ENCODE peak calls at places on chromosomes 11 and 22, in nine cellular contexts. One of them, this sample, is unnamed.

GRCh38 chr22:30556388-30556787 is 9.8 kb upstream of the SEC14L6 start:
- DNase-seq in astrocyte of the hippocampus: no peak
- DNase-seq in stimulated activated CD4-positive, alpha-beta T cell treated with anti-CD3 and anti-CD28 coated beads, Interleukin-15, amount 100 ng/mL, for 48 hours: no peak
- DNase-seq in breast epithelium: no peak
- DNase-seq in NCI-H1092: no peak
- DNase-seq in BE2C: no peak
- DNase-seq in H54: no peak
- DNase-seq in hepatic stellate cell: no peak
- DNase-seq in globus pallidus: no peak
- DNase-seq in this sample: no peak

GRCh38 chr11:70298243-70298915 is 27.9 kb downstream of the PPFIA1 start:
- DNase-seq in astrocyte of the hippocampus: peak; percentile 73
- DNase-seq in stimulated activated CD4-positive, alpha-beta T cell treated with anti-CD3 and anti-CD28 coated beads, Interleukin-15, amount 100 ng/mL, for 48 hours: no peak
- DNase-seq in breast epithelium: no peak
- DNase-seq in NCI-H1092: no peak
- DNase-seq in BE2C: no peak
- DNase-seq in H54: no peak
- DNase-seq in hepatic stellate cell: peak; percentile 47
- DNase-seq in globus pallidus: no peak
- DNase-seq in this sample: no peak

GRCh38 chr11:130166457-130166784 is 6.8 kb downstream of the ST14 start:
- DNase-seq in astrocyte of the hippocampus: peak; percentile 82
- DNase-seq in stimulated activated CD4-positive, alpha-beta T cell treated with anti-CD3 and anti-CD28 coated beads, Interleukin-15, amount 100 ng/mL, for 48 hours: no peak
- DNase-seq in breast epithelium: no peak
- DNase-seq in NCI-H1092: no peak
- DNase-seq in BE2C: peak; percentile 67
- DNase-seq in H54: peak; percentile 94
- DNase-seq in hepatic stellate cell: peak; percentile 97
- DNase-seq in globus pallidus: no peak
- DNase-seq in this sample: no peak

GRCh38 chr11:132234878-132235277 is 864.5 kb downstream of the NTM start:
- DNase-seq in astrocyte of the hippocampus: peak; percentile 82
- DNase-seq in stimulated activated CD4-positive, alpha-beta T cell treated with anti-CD3 and anti-CD28 coated beads, Interleukin-15, amount 100 ng/mL, for 48 hours: no peak
- DNase-seq in breast epithelium: no peak
- DNase-seq in NCI-H1092: no peak
- DNase-seq in BE2C: no peak
- DNase-seq in H54: no peak
- DNase-seq in hepatic stellate cell: peak; percentile 73
- DNase-seq in globus pallidus: no peak
- DNase-seq in this sample: no peak

GRCh38 chr11:67384851-67385366 is 6.9 kb upstream of the RAD9A start:
- DNase-seq in astrocyte of the hippocampus: peak; percentile 94
- DNase-seq in stimulated activated CD4-positive, alpha-beta T cell treated with anti-CD3 and anti-CD28 coated beads, Interleukin-15, amount 100 ng/mL, for 48 hours: no peak
- DNase-seq in breast epithelium: no peak
- DNase-seq in NCI-H1092: no peak
- DNase-seq in BE2C: no peak
- DNase-seq in H54: no peak
- DNase-seq in hepatic stellate cell: no peak
- DNase-seq in globus pallidus: peak; percentile 74
- DNase-seq in this sample: no peak

GRCh38 chr11:31805629-31806185 is 5.4 kb downstream of the PAX6 start:
- DNase-seq in astrocyte of the hippocampus: peak; percentile 90
- DNase-seq in stimulated activated CD4-positive, alpha-beta T cell treated with anti-CD3 and anti-CD28 coated beads, Interleukin-15, amount 100 ng/mL, for 48 hours: no peak
- DNase-seq in breast epithelium: no peak
- DNase-seq in NCI-H1092: no peak
- DNase-seq in BE2C: no peak
- DNase-seq in H54: no peak
- DNase-seq in hepatic stellate cell: no peak
- DNase-seq in globus pallidus: no peak
- DNase-seq in this sample: no peak

GRCh38 chr11:46381836-46382643 is 571 bp downstream of the MDK start:
- DNase-seq in astrocyte of the hippocampus: peak; percentile 70
- DNase-seq in stimulated activated CD4-positive, alpha-beta T cell treated with anti-CD3 and anti-CD28 coated beads, Interleukin-15, amount 100 ng/mL, for 48 hours: no peak
- DNase-seq in breast epithelium: no peak
- DNase-seq in NCI-H1092: no peak
- DNase-seq in BE2C: no peak
- DNase-seq in H54: no peak
- DNase-seq in hepatic stellate cell: peak; percentile 55
- DNase-seq in globus pallidus: no peak
- DNase-seq in this sample: no peak

GRCh38 chr11:7262672-7263071 is 11.0 kb downstream of the SYT9 start:
- DNase-seq in astrocyte of the hippocampus: no peak
- DNase-seq in stimulated activated CD4-positive, alpha-beta T cell treated with anti-CD3 and anti-CD28 coated beads, Interleukin-15, amount 100 ng/mL, for 48 hours: no peak
- DNase-seq in breast epithelium: no peak
- DNase-seq in NCI-H1092: no peak
- DNase-seq in BE2C: no peak
- DNase-seq in H54: no peak
- DNase-seq in hepatic stellate cell: no peak
- DNase-seq in globus pallidus: no peak
- DNase-seq in this sample: no peak

GRCh38 chr11:123438191-123438627 is 8.1 kb downstream of the GRAMD1B start:
- DNase-seq in astrocyte of the hippocampus: no peak
- DNase-seq in stimulated activated CD4-positive, alpha-beta T cell treated with anti-CD3 and anti-CD28 coated beads, Interleukin-15, amount 100 ng/mL, for 48 hours: no peak
- DNase-seq in breast epithelium: no peak
- DNase-seq in NCI-H1092: no peak
- DNase-seq in BE2C: peak; percentile 28
- DNase-seq in H54: no peak
- DNase-seq in hepatic stellate cell: no peak
- DNase-seq in globus pallidus: no peak
- DNase-seq in this sample: no peak

GRCh38 chr11:23976776-23977380 is 520.0 kb upstream of the LUZP2 start:
- DNase-seq in astrocyte of the hippocampus: peak; percentile 51
- DNase-seq in stimulated activated CD4-positive, alpha-beta T cell treated with anti-CD3 and anti-CD28 coated beads, Interleukin-15, amount 100 ng/mL, for 48 hours: no peak
- DNase-seq in breast epithelium: no peak
- DNase-seq in NCI-H1092: no peak
- DNase-seq in BE2C: no peak
- DNase-seq in H54: peak; percentile 5
- DNase-seq in hepatic stellate cell: peak; percentile 20
- DNase-seq in globus pallidus: no peak
- DNase-seq in this sample: no peak

GRCh38 chr11:57379732-57380131 is 1.2 kb downstream of the PRG3 start:
- DNase-seq in astrocyte of the hippocampus: peak; percentile 56
- DNase-seq in stimulated activated CD4-positive, alpha-beta T cell treated with anti-CD3 and anti-CD28 coated beads, Interleukin-15, amount 100 ng/mL, for 48 hours: no peak
- DNase-seq in breast epithelium: no peak
- DNase-seq in NCI-H1092: no peak
- DNase-seq in BE2C: no peak
- DNase-seq in H54: no peak
- DNase-seq in hepatic stellate cell: no peak
- DNase-seq in globus pallidus: no peak
- DNase-seq in this sample: no peak

GRCh38 chr11:59197990-59198389 is 14.7 kb downstream of the MPEG1 start:
- DNase-seq in astrocyte of the hippocampus: peak; percentile 87
- DNase-seq in stimulated activated CD4-positive, alpha-beta T cell treated with anti-CD3 and anti-CD28 coated beads, Interleukin-15, amount 100 ng/mL, for 48 hours: no peak
- DNase-seq in breast epithelium: no peak
- DNase-seq in NCI-H1092: peak; percentile 50
- DNase-seq in BE2C: peak; percentile 66
- DNase-seq in H54: no peak
- DNase-seq in hepatic stellate cell: peak; percentile 86
- DNase-seq in globus pallidus: peak; percentile 79
- DNase-seq in this sample: no peak

GRCh38 chr11:86103808-86104207 is 34.9 kb upstream of the PICALM start:
- DNase-seq in astrocyte of the hippocampus: peak; percentile 13
- DNase-seq in stimulated activated CD4-positive, alpha-beta T cell treated with anti-CD3 and anti-CD28 coated beads, Interleukin-15, amount 100 ng/mL, for 48 hours: no peak
- DNase-seq in breast epithelium: no peak
- DNase-seq in NCI-H1092: no peak
- DNase-seq in BE2C: no peak
- DNase-seq in H54: no peak
- DNase-seq in hepatic stellate cell: no peak
- DNase-seq in globus pallidus: peak; percentile 91
- DNase-seq in this sample: no peak

GRCh38 chr11:70471254-70471653 is 72.9 kb downstream of the CTTN start:
- DNase-seq in astrocyte of the hippocampus: no peak
- DNase-seq in stimulated activated CD4-positive, alpha-beta T cell treated with anti-CD3 and anti-CD28 coated beads, Interleukin-15, amount 100 ng/mL, for 48 hours: no peak
- DNase-seq in breast epithelium: no peak
- DNase-seq in NCI-H1092: no peak
- DNase-seq in BE2C: peak; percentile 51
- DNase-seq in H54: peak; percentile 44
- DNase-seq in hepatic stellate cell: peak; percentile 53
- DNase-seq in globus pallidus: no peak
- DNase-seq in this sample: no peak

GRCh38 chr22:46377566-46378498 is 42.3 kb downstream of the TRMU start:
- DNase-seq in astrocyte of the hippocampus: peak; percentile 83
- DNase-seq in stimulated activated CD4-positive, alpha-beta T cell treated with anti-CD3 and anti-CD28 coated beads, Interleukin-15, amount 100 ng/mL, for 48 hours: no peak
- DNase-seq in breast epithelium: peak; percentile 37
- DNase-seq in NCI-H1092: no peak
- DNase-seq in BE2C: no peak
- DNase-seq in H54: peak; percentile 79
- DNase-seq in hepatic stellate cell: peak; percentile 64
- DNase-seq in globus pallidus: no peak
- DNase-seq in this sample: no peak

GRCh38 chr11:93570759-93571413 is 27.7 kb upstream of the SMCO4 start:
- DNase-seq in astrocyte of the hippocampus: peak; percentile 67
- DNase-seq in stimulated activated CD4-positive, alpha-beta T cell treated with anti-CD3 and anti-CD28 coated beads, Interleukin-15, amount 100 ng/mL, for 48 hours: no peak
- DNase-seq in breast epithelium: no peak
- DNase-seq in NCI-H1092: no peak
- DNase-seq in BE2C: no peak
- DNase-seq in H54: peak; percentile 15
- DNase-seq in hepatic stellate cell: peak; percentile 42
- DNase-seq in globus pallidus: no peak
- DNase-seq in this sample: no peak

GRCh38 chr11:127000291-127000968 is at the start of gene KIRREL3:
- DNase-seq in astrocyte of the hippocampus: peak; percentile 69
- DNase-seq in stimulated activated CD4-positive, alpha-beta T cell treated with anti-CD3 and anti-CD28 coated beads, Interleukin-15, amount 100 ng/mL, for 48 hours: no peak
- DNase-seq in breast epithelium: no peak
- DNase-seq in NCI-H1092: peak; percentile 22
- DNase-seq in BE2C: no peak
- DNase-seq in H54: no peak
- DNase-seq in hepatic stellate cell: peak; percentile 77
- DNase-seq in globus pallidus: peak; percentile 80
- DNase-seq in this sample: no peak

GRCh38 chr22:35534091-35534490 is 6.5 kb upstream of the RASD2 start:
- DNase-seq in astrocyte of the hippocampus: no peak
- DNase-seq in stimulated activated CD4-positive, alpha-beta T cell treated with anti-CD3 and anti-CD28 coated beads, Interleukin-15, amount 100 ng/mL, for 48 hours: no peak
- DNase-seq in breast epithelium: no peak
- DNase-seq in NCI-H1092: no peak
- DNase-seq in BE2C: no peak
- DNase-seq in H54: no peak
- DNase-seq in hepatic stellate cell: no peak
- DNase-seq in globus pallidus: no peak
- DNase-seq in this sample: no peak

GRCh38 chr11:86719781-86720463 is 47.5 kb upstream of the ME3 start:
- DNase-seq in astrocyte of the hippocampus: peak; percentile 91
- DNase-seq in stimulated activated CD4-positive, alpha-beta T cell treated with anti-CD3 and anti-CD28 coated beads, Interleukin-15, amount 100 ng/mL, for 48 hours: no peak
- DNase-seq in breast epithelium: no peak
- DNase-seq in NCI-H1092: no peak
- DNase-seq in BE2C: no peak
- DNase-seq in H54: no peak
- DNase-seq in hepatic stellate cell: peak; percentile 53
- DNase-seq in globus pallidus: no peak
- DNase-seq in this sample: no peak

GRCh38 chr11:13118691-13119090 is 109.6 kb downstream of the RASSF10 start:
- DNase-seq in astrocyte of the hippocampus: no peak
- DNase-seq in stimulated activated CD4-positive, alpha-beta T cell treated with anti-CD3 and anti-CD28 coated beads, Interleukin-15, amount 100 ng/mL, for 48 hours: no peak
- DNase-seq in breast epithelium: no peak
- DNase-seq in NCI-H1092: no peak
- DNase-seq in BE2C: no peak
- DNase-seq in H54: no peak
- DNase-seq in hepatic stellate cell: no peak
- DNase-seq in globus pallidus: no peak
- DNase-seq in this sample: no peak

GRCh38 chr22:20205964-20206708 is 55.3 kb upstream of the CCDC188 start:
- DNase-seq in astrocyte of the hippocampus: no peak
- DNase-seq in stimulated activated CD4-positive, alpha-beta T cell treated with anti-CD3 and anti-CD28 coated beads, Interleukin-15, amount 100 ng/mL, for 48 hours: peak; percentile 36
- DNase-seq in breast epithelium: peak; percentile 45
- DNase-seq in NCI-H1092: no peak
- DNase-seq in BE2C: no peak
- DNase-seq in H54: peak; percentile 54
- DNase-seq in hepatic stellate cell: peak; percentile 77
- DNase-seq in globus pallidus: peak; percentile 16
- DNase-seq in this sample: peak; percentile 33

GRCh38 chr11:125451400-125452124 is 44.5 kb downstream of the FEZ1 start:
- DNase-seq in astrocyte of the hippocampus: peak; percentile 79
- DNase-seq in stimulated activated CD4-positive, alpha-beta T cell treated with anti-CD3 and anti-CD28 coated beads, Interleukin-15, amount 100 ng/mL, for 48 hours: no peak
- DNase-seq in breast epithelium: no peak
- DNase-seq in NCI-H1092: peak; percentile 28
- DNase-seq in BE2C: peak; percentile 61
- DNase-seq in H54: peak; percentile 36
- DNase-seq in hepatic stellate cell: peak; percentile 62
- DNase-seq in globus pallidus: peak; percentile 97
- DNase-seq in this sample: no peak

GRCh38 chr11:13668957-13669521 is 571 bp downstream of the FAR1 start:
- DNase-seq in astrocyte of the hippocampus: peak; percentile 56
- DNase-seq in stimulated activated CD4-positive, alpha-beta T cell treated with anti-CD3 and anti-CD28 coated beads, Interleukin-15, amount 100 ng/mL, for 48 hours: peak; percentile 27
- DNase-seq in breast epithelium: no peak
- DNase-seq in NCI-H1092: no peak
- DNase-seq in BE2C: peak; percentile 21
- DNase-seq in H54: peak; percentile 27
- DNase-seq in hepatic stellate cell: peak; percentile 21
- DNase-seq in globus pallidus: no peak
- DNase-seq in this sample: no peak

GRCh38 chr22:44661659-44662569 is 40.1 kb upstream of the PRR5 start:
- DNase-seq in astrocyte of the hippocampus: no peak
- DNase-seq in stimulated activated CD4-positive, alpha-beta T cell treated with anti-CD3 and anti-CD28 coated beads, Interleukin-15, amount 100 ng/mL, for 48 hours: no peak
- DNase-seq in breast epithelium: no peak
- DNase-seq in NCI-H1092: no peak
- DNase-seq in BE2C: no peak
- DNase-seq in H54: no peak
- DNase-seq in hepatic stellate cell: no peak
- DNase-seq in globus pallidus: no peak
- DNase-seq in this sample: no peak

GRCh38 chr22:24536089-24536488 is 18.8 kb downstream of the GUCD1 start:
- DNase-seq in astrocyte of the hippocampus: no peak
- DNase-seq in stimulated activated CD4-positive, alpha-beta T cell treated with anti-CD3 and anti-CD28 coated beads, Interleukin-15, amount 100 ng/mL, for 48 hours: no peak
- DNase-seq in breast epithelium: no peak
- DNase-seq in NCI-H1092: no peak
- DNase-seq in BE2C: no peak
- DNase-seq in H54: no peak
- DNase-seq in hepatic stellate cell: no peak
- DNase-seq in globus pallidus: no peak
- DNase-seq in this sample: no peak

GRCh38 chr11:15198284-15198683 is 83.6 kb downstream of the INSC start:
- DNase-seq in astrocyte of the hippocampus: no peak
- DNase-seq in stimulated activated CD4-positive, alpha-beta T cell treated with anti-CD3 and anti-CD28 coated beads, Interleukin-15, amount 100 ng/mL, for 48 hours: no peak
- DNase-seq in breast epithelium: no peak
- DNase-seq in NCI-H1092: no peak
- DNase-seq in BE2C: no peak
- DNase-seq in H54: no peak
- DNase-seq in hepatic stellate cell: no peak
- DNase-seq in globus pallidus: no peak
- DNase-seq in this sample: no peak

GRCh38 chr11:2687782-2688191 is 12.0 kb downstream of the KCNQ1OT1 start:
- DNase-seq in astrocyte of the hippocampus: no peak
- DNase-seq in stimulated activated CD4-positive, alpha-beta T cell treated with anti-CD3 and anti-CD28 coated beads, Interleukin-15, amount 100 ng/mL, for 48 hours: no peak
- DNase-seq in breast epithelium: no peak
- DNase-seq in NCI-H1092: no peak
- DNase-seq in BE2C: no peak
- DNase-seq in H54: no peak
- DNase-seq in hepatic stellate cell: no peak
- DNase-seq in globus pallidus: no peak
- DNase-seq in this sample: no peak

GRCh38 chr11:118610773-118611432 is 3.5 kb downstream of the PHLDB1 start:
- DNase-seq in astrocyte of the hippocampus: peak; percentile 87
- DNase-seq in stimulated activated CD4-positive, alpha-beta T cell treated with anti-CD3 and anti-CD28 coated beads, Interleukin-15, amount 100 ng/mL, for 48 hours: peak; percentile 64
- DNase-seq in breast epithelium: peak; percentile 86
- DNase-seq in NCI-H1092: peak; percentile 62
- DNase-seq in BE2C: no peak
- DNase-seq in H54: no peak
- DNase-seq in hepatic stellate cell: no peak
- DNase-seq in globus pallidus: no peak
- DNase-seq in this sample: peak; percentile 82

GRCh38 chr11:35158371-35159081 is 19.6 kb downstream of the CD44 start:
- DNase-seq in astrocyte of the hippocampus: peak; percentile 37
- DNase-seq in stimulated activated CD4-positive, alpha-beta T cell treated with anti-CD3 and anti-CD28 coated beads, Interleukin-15, amount 100 ng/mL, for 48 hours: no peak
- DNase-seq in breast epithelium: peak; percentile 68
- DNase-seq in NCI-H1092: no peak
- DNase-seq in BE2C: no peak
- DNase-seq in H54: no peak
- DNase-seq in hepatic stellate cell: no peak
- DNase-seq in globus pallidus: peak; percentile 51
- DNase-seq in this sample: no peak

GRCh38 chr11:47242596-47243192 is 5.9 kb downstream of the ACP2 start:
- DNase-seq in astrocyte of the hippocampus: no peak
- DNase-seq in stimulated activated CD4-positive, alpha-beta T cell treated with anti-CD3 and anti-CD28 coated beads, Interleukin-15, amount 100 ng/mL, for 48 hours: no peak
- DNase-seq in breast epithelium: no peak
- DNase-seq in NCI-H1092: no peak
- DNase-seq in BE2C: no peak
- DNase-seq in H54: no peak
- DNase-seq in hepatic stellate cell: no peak
- DNase-seq in globus pallidus: no peak
- DNase-seq in this sample: no peak

GRCh38 chr11:33005175-33005574 is 10.5 kb upstream of the DEPDC7 start:
- DNase-seq in astrocyte of the hippocampus: no peak
- DNase-seq in stimulated activated CD4-positive, alpha-beta T cell treated with anti-CD3 and anti-CD28 coated beads, Interleukin-15, amount 100 ng/mL, for 48 hours: no peak
- DNase-seq in breast epithelium: no peak
- DNase-seq in NCI-H1092: no peak
- DNase-seq in BE2C: no peak
- DNase-seq in H54: no peak
- DNase-seq in hepatic stellate cell: no peak
- DNase-seq in globus pallidus: no peak
- DNase-seq in this sample: peak; percentile 66